ENCODE peak calls at places on chromosomes 2 and 18, in five cellular contexts. X is caudate nucleus; R is NCI-H1694; T is ACHN; G is effector memory CD8-positive, alpha-beta T cell. M is an unnamed sample.

GRCh38 chr2:10530607-10531239 is 82.6 kb upstream of the ODC1 start:
- DNase-seq in R (no peak), G (no peak), X (no peak), T (no peak), M (no peak)

GRCh38 chr2:85537600-85538506 is 1.1 kb upstream of the MAT2A start:
- DNase-seq in R (peak; percentile 65), G (no peak), T (peak; percentile 51), X (peak; percentile 21), M (no peak)

GRCh38 chr2:42874838-42875801 is 82.7 kb upstream of the HAAO start:
- DNase-seq in X (no peak), T (no peak), R (no peak), G (no peak), M (no peak)

GRCh38 chr2:205011031-205011430 is 465.8 kb downstream of the PARD3B start:
- DNase-seq in X (no peak), G (no peak), R (no peak), T (no peak), M (no peak)

GRCh38 chr2:58428286-58428552 is 187.1 kb upstream of the FANCL start:
- DNase-seq in G (no peak), X (no peak), R (peak; percentile 35), T (peak; percentile 25), M (no peak)

GRCh38 chr18:74268933-74269620 is 22.7 kb downstream of the CYB5A start:
- DNase-seq in G (no peak), T (no peak), R (no peak), X (no peak), M (no peak)

GRCh38 chr2:85852979-85853498 is 35.8 kb downstream of the ST3GAL5 start:
- DNase-seq in G (peak; percentile 81), T (no peak), R (no peak), X (no peak), M (no peak)

GRCh38 chr2:20050712-20051517 is 513 bp downstream of the LAPTM4A start:
- DNase-seq in T (peak; percentile 75), X (peak; percentile 14), R (no peak), G (no peak), M (no peak)

GRCh38 chr2:71948781-71949536 is 198.7 kb downstream of the CYP26B1 start:
- DNase-seq in G (no peak), R (no peak), X (no peak), T (no peak), M (no peak)

GRCh38 chr2:11988691-11989465 is 242.4 kb downstream of the LPIN1 start:
- DNase-seq in X (no peak), T (no peak), G (no peak), R (no peak), M (no peak)

GRCh38 chr2:16832910-16833309 is 167.3 kb upstream of the CYRIA start:
- DNase-seq in G (no peak), R (no peak), T (no peak), X (no peak), M (no peak)

GRCh38 chr2:71945133-71945959 is 202.3 kb downstream of the CYP26B1 start:
- DNase-seq in G (no peak), T (no peak), X (no peak), R (no peak), M (no peak)